ENCODE peak calls at places on chromosomes 5 and 9, in four cellular contexts. X is stomach, I is A549, K is omental fat pad. E is an unnamed sample.

GRCh38 chr5:151742870-151743294 is 15.5 kb downstream of the ATOX1 start:
- DNase-seq in K (no peak), I (peak; percentile 86), X (no peak), E (no peak)

GRCh38 chr9:87707805-87708500 is 18.0 kb upstream of the CTSL start:
- DNase-seq in X (no peak), I (no peak), K (no peak), E (no peak)

GRCh38 chr9:93964685-93965084 is 9.5 kb upstream of the BARX1 start:
- DNase-seq in X (peak; percentile 14), K (no peak), I (no peak), E (no peak)

GRCh38 chr5:128988476-128988875 is 23.2 kb downstream of the SLC27A6 start:
- DNase-seq in X (no peak), I (no peak), K (no peak), E (no peak)

GRCh38 chr9:110404473-110404872 is 66.8 kb upstream of the TXNDC8 start:
- DNase-seq in X (no peak), K (no peak), I (no peak), E (no peak)

GRCh38 chr5:111133436-111133751 is 41.2 kb downstream of the WDR36 start:
- DNase-seq in K (no peak), I (no peak), X (no peak), E (no peak)

GRCh38 chr9:127803507-127804352 is 1.0 kb downstream of the FPGS start:
- DNase-seq in I (peak; percentile 64), K (no peak), X (peak; percentile 53), E (no peak)

GRCh38 chr9:96218821-96219614 is 83.0 kb downstream of the HSD17B3 start:
- DNase-seq in X (no peak), I (no peak), K (no peak), E (no peak)

GRCh38 chr9:72749276-72749675 is 203.6 kb downstream of the ALDH1A1 start:
- DNase-seq in K (no peak), X (no peak), I (no peak), E (no peak)

GRCh38 chr5:71811779-71812178 is 92.7 kb downstream of the CARTPT start:
- DNase-seq in X (no peak), K (no peak), I (no peak), E (no peak)

GRCh38 chr5:1173485-1174070 is 27.8 kb upstream of the SLC6A19 start:
- DNase-seq in K (no peak), I (no peak), X (no peak), E (no peak)

GRCh38 chr9:121194730-121195129 is 6.9 kb downstream of the RAB14 start:
- DNase-seq in I (no peak), X (no peak), K (no peak), E (no peak)

GRCh38 chr5:82159014-82159413 is 119.1 kb downstream of the RPS23 start:
- DNase-seq in K (no peak), X (no peak), I (peak; percentile 18), E (no peak)

GRCh38 chr9:35070823-35071813 is 1.3 kb downstream of the VCP start:
- DNase-seq in K (no peak), I (no peak), X (peak; percentile 30), E (no peak)

GRCh38 chr5:95925345-95925744 is 36.3 kb downstream of the ELL2 start:
- DNase-seq in K (no peak), I (no peak), X (no peak), E (no peak)

GRCh38 chr5:147673276-147673675 is 109.3 kb downstream of the JAKMIP2 start:
- DNase-seq in K (no peak), I (no peak), X (no peak), E (no peak)

GRCh38 chr5:73816656-73817420 is 190.8 kb downstream of the ARHGEF28 start:
- DNase-seq in X (no peak), I (no peak), K (no peak), E (no peak)

DNA sequence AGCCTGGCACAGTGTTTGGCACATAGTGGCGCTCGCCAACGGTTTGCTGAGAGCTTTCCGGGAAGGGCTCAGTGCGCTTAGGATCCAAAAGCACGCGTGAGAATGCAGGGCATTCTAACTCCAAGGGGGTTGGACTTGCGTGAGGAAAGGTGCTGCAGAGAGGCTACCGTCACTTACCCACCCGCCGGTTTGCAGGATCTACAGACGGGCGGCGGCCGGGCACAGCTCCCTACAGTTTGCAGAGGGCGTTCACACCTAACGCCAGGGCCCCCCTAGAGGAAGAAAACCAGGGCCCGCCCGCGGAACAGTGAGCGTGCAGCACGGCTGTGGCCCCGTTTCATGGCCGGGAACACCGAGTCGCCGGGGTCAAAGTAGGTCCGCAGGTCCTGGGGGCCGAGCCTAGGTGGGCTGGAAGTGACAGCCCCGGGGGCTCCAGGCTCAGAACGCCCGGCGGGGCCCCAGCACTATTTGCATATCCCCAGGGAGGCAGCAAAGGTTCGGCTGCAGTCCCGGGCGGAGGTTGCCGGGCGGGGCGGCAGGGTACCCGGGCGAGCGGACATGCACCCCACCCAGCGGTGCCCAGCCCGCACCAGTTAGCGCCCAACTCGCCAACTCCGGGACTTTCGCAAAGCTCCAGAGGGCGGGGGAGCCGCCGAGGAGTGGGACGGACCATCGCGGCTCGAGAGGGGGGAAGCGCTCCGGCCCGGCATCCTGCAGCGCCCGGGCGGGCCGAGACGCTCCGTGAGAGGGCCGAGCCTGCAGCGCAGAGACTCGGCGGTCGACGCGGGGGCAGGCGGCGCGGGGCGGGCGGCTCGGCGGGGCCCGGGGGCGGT is 498 bp upstream of the GALNT10 start:
- DNase-seq in K (no peak), I (peak; percentile 91), X (peak; percentile 89), E (peak; percentile 83)
- TF ChIP-seq CTCF in K (no peak), I (peak; percentile 44), X (no peak), E (peak; percentile 41)

GRCh38 chr5:135177591-135177990 is 143.6 kb upstream of the PITX1 start:
- DNase-seq in X (no peak), K (no peak), I (no peak), E (no peak)

GRCh38 chr5:135176991-135177390 is 143.0 kb upstream of the PITX1 start:
- DNase-seq in K (no peak), I (no peak), X (no peak), E (no peak)

GRCh38 chr5:135173662-135174290 is 139.7 kb upstream of the PITX1 start:
- DNase-seq in X (no peak), I (no peak), K (no peak), E (no peak)

GRCh38 chr5:135172718-135173117 is 138.7 kb upstream of the PITX1 start:
- DNase-seq in I (no peak), K (no peak), X (no peak), E (no peak)

DNA sequence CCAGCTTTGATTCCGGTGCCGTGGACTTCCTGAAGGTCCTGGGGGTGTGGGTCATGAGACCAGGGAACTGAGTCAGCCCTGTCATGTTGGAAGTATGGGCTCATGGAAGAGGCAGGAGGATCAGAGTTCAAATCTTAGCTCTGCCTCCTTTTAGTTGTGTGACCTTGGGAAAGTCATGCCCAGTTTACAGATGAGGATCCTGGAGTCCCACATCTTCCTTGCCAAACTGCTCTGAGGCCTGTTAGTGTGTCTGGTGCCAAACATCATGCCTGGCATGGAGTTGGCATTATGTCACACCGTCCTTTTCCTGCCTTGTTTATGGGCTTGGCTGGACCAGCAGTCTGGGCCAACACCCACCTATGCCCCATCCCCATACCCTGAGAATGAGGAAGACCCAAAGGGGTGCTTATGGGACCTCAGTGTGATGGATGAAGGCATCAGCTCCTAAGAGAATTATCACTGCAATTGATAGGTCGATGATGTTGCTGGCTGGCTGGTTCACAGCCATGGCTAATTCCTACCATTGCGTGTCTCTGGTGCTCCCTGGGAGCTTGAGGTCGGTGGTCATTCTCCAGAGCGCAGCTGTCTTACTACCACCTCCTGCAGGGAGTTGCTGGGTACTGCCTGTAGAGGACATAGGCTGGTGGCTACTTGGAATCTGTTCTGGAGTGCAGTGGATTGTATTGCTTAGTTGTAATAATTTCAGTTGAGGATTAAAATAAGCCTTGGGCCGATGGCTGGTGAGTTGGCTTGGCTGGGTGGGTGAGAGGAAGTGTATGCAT is 140.5 kb upstream of the PITX1 start:
- DNase-seq in I (no peak), K (no peak), X (no peak), E (no peak)
- TF ChIP-seq CTCF in I (no peak), K (no peak), X (no peak), E (no peak)

GRCh38 chr5:159318448-159318847 is 11.8 kb downstream of the IL12B start:
- DNase-seq in I (no peak), X (no peak), K (no peak), E (no peak)

GRCh38 chr5:159319363-159319762 is 10.9 kb downstream of the IL12B start:
- DNase-seq in K (no peak), I (no peak), X (no peak), E (no peak)

GRCh38 chr5:159317849-159318248 is 12.4 kb downstream of the IL12B start:
- DNase-seq in K (no peak), I (no peak), X (no peak), E (no peak)

GRCh38 chr5:159319822-159320221 is 10.5 kb downstream of the IL12B start:
- DNase-seq in I (no peak), X (no peak), K (no peak), E (no peak)

DNA sequence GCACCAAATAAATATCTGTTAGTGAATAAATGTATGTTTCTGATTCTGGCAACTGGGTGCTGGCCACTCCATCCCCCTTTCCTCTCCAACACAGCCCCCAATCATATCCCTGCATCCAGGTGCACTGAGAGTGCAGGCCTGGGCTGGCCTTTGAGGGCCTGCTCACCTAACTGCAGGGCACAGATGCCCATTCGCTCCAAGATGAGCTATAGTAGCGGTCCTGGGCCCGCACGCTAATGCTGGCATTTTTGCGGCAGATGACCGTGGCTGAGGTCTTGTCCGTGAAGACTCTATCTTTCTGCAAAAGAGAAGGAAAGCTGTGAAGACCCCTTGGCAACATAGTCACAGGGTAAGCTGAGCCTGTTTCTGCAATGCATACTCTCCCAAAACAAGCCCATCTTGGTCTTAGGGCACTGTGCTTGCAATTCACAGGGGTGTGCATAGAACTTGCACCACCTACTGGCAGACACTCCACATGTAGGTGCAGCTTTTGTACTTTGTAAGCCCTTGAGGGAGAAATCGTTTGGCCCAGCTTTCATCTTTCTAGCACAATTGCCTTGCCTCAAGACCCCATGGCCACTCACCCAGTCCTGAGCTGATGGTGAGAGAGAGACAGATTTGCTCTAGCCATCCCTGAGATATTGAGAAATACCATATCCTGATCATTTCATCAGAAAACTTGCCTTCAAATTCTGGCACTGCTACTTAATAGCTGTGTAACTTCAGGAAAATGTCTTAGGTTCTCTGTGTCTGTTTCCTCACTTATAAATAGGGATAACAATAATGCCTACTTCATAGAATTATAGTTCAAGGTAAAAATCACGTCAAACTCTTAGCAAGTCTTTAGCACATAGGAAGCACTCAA is 13.5 kb downstream of the IL12B start:
- DNase-seq in X (peak; percentile 52), K (no peak), I (peak; percentile 60), E (no peak)
- TF ChIP-seq CTCF in X (no peak), K (no peak), I (peak; percentile 77), E (peak; percentile 43)

GRCh38 chr5:131064669-131065371 is 100.2 kb downstream of the HINT1 start:
- DNase-seq in I (no peak), X (no peak), K (no peak), E (no peak)

GRCh38 chr5:131067596-131067995 is 97.5 kb downstream of the HINT1 start:
- DNase-seq in K (no peak), I (no peak), X (no peak), E (no peak)

DNA sequence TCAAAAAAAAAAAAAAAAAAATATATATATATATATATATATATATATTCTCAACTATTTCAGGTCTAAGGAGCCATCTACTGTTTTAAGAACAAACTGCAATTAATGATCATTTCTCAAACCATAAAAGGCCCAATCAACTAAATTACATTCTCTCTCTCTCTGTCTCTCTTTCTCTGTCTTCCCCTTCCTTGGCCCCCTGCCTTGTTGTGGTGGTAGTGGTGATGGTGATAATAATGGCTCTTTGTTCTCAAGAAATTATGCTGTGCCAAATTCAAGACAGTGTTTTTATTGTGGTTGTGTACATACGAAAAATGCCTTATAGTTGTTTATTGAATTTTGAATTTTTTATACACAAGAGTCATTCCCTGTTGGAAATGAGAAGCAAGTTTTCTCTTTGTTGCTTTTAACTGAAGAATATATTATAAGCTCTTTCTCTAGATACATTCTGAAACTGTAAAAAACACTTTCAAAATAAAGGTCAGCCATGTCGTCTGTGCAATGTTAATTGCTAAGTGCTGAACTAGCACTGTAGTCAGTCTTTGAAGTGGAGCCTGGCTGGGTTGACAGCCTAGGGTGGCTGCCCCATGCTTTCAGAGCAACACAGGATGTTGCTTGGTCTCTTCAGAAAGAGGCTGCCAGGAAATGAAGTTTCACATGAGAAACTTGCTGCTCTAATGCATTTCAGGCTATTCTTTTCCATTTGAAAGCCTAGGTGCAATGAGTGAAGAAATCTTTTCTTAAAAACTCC is 96.0 kb downstream of the HINT1 start:
- DNase-seq in K (no peak), X (no peak), I (no peak), E (peak; percentile 27)
- TF ChIP-seq CTCF in K (no peak), X (no peak), I (no peak), E (no peak)